ENCODE peak calls at places on chromosomes 12 and 14, in nine cellular contexts. K is cardiac muscle cell, M is fibroblast of lung, J is GM12865, L is fibroblast of pulmonary artery, N is AG04450, B is mesothelial cell of epicardium, P is cardiac fibroblast, A is WTC11. X is an unnamed sample.

GRCh38 chr12:62292761-62293446 is 32.7 kb downstream of the USP15 start:
- DNase-seq in N (no peak), L (no peak), J (no peak), K (no peak), M (no peak), B (no peak), P (peak), A (no peak), X (no peak)

GRCh38 chr14:32561520-32561919 is 232.4 kb downstream of the AKAP6 start:
- DNase-seq in K (peak), B (no peak), N (no peak), A (no peak), M (no peak), J (no peak), P (peak), L (peak), X (no peak)

GRCh38 chr12:32918890-32919791 is 22.6 kb upstream of the PKP2 start:
- DNase-seq in A (no peak), J (peak), M (peak), K (peak), P (peak), L (peak), N (no peak), B (no peak), X (no peak)

GRCh38 chr12:98572010-98572409 is 21.5 kb upstream of the SLC25A3 start:
- DNase-seq in J (no peak), K (peak), N (no peak), B (no peak), A (no peak), P (no peak), L (peak), M (no peak), X (no peak)

GRCh38 chr12:113735146-113735545 is 231.0 kb downstream of the RBM19 start:
- DNase-seq in B (no peak), N (no peak), J (no peak), K (no peak), L (no peak), P (no peak), M (no peak), A (no peak), X (no peak)

GRCh38 chr12:75783093-75783877 is 248.3 kb downstream of the PHLDA1 start:
- DNase-seq in B (no peak), L (no peak), K (no peak), N (no peak), A (no peak), M (peak), J (no peak), P (no peak), X (no peak)

GRCh38 chr12:112858776-112859175 is 48.0 kb upstream of the OAS1 start:
- DNase-seq in N (no peak), K (no peak), L (no peak), M (no peak), B (no peak), J (no peak), A (no peak), P (no peak), X (no peak)

GRCh38 chr12:6963741-6964446 is 6.6 kb downstream of the PHB2 start:
- DNase-seq in M (no peak), L (no peak), A (no peak), B (no peak), J (no peak), P (no peak), K (no peak), N (no peak), X (no peak)

GRCh38 chr12:3491938-3492867 is 1.2 kb downstream of the PRMT8 start:
- DNase-seq in P (peak), A (peak), L (peak), N (peak), J (peak), K (peak), B (peak), M (peak), X (no peak)

GRCh38 chr14:105364100-105364708 is 34.1 kb upstream of the TEX22 start:
- DNase-seq in B (no peak), J (no peak), N (peak), M (peak), K (no peak), P (peak), A (no peak), L (peak), X (no peak)

GRCh38 chr12:4256043-4256826 is 17.3 kb upstream of the CCND2 start:
- DNase-seq in L (no peak), J (no peak), P (no peak), N (no peak), K (no peak), B (no peak), A (no peak), M (no peak), X (no peak)

GRCh38 chr14:102479107-102479506 is 30.5 kb downstream of the ANKRD9 start:
- DNase-seq in M (no peak), J (no peak), B (no peak), P (no peak), A (no peak), K (no peak), N (no peak), L (no peak), X (no peak)

GRCh38 chr12:6958609-6959375 is 7.6 kb downstream of the PTPN6 start:
- DNase-seq in J (peak), L (no peak), K (no peak), M (no peak), A (no peak), B (no peak), N (no peak), P (no peak), X (peak)

GRCh38 chr12:56143870-56144269 is 8.5 kb upstream of the MYL6B start:
- DNase-seq in P (no peak), M (no peak), J (no peak), B (no peak), A (no peak), L (no peak), N (no peak), K (no peak), X (no peak)

GRCh38 chr12:131229426-131230339 is 276.0 kb downstream of the ADGRD1 start:
- DNase-seq in M (no peak), A (peak), N (no peak), P (no peak), K (peak), B (no peak), J (no peak), L (no peak), X (no peak)

DNA sequence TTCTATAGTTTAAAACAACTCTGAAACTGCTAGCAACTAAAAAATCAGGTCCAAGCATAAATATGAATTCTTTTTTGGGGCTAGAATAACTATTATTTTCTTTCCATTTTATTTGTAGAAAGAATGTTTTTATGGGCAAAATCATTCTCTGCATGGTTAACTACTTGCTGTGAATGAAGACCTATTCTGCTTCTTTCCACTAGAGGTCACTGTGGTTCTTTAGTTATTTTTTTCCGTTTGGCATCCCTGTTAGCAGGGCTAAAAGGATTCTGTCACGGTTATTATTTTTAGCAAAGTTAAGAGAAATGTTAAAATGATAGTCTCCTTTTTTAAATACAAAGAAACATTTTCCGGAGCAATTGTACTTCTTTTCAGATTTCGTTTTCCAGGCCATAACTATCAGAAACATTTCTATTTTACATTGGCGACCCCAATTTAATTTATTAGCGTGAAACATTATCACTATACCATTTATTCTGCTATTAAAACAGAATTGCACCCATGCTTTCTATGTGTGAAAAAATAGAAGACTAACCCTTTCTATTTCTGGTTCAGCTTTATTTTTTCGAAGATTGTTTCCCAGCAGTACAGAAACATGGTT is 404.8 kb downstream of the ATP23 start:
- DNase-seq in J (peak), B (no peak), A (no peak), L (peak), P (peak), K (peak), N (no peak), M (peak), X (no peak)
- TF ChIP-seq CTCF in J (peak), B (peak), A (peak), L (peak), P (peak), K (peak), N (peak), M (peak), X (peak)

DNA sequence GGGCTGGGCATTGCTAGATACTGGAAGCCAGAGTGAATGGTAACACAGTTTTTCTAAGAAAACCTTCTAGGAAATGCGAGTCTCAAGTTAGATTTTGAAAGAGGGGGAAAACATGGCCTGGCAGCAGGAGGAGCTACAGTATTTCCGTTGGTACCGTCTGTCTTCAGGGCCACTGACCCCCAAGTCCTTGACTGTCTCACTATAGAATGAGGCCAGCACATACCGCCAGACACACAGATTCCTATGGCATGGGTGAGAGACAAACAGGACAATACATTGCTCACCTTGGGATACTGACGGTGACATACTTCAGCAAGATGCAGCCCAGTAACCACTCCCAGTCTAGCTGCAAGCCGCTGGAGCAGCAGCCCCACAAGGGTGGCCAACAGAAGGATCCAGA is 21.7 kb downstream of the SLC11A2 start:
- DNase-seq in A (no peak), J (no peak), P (no peak), N (no peak), M (no peak), L (no peak), B (no peak), K (no peak), X (no peak)
- TF ChIP-seq CTCF in A (no peak), J (no peak), P (no peak), N (no peak), M (no peak), L (no peak), B (no peak), K (no peak), X (no peak)

GRCh38 chr12:30823140-30823669 is 68.5 kb upstream of the CAPRIN2 start:
- DNase-seq in K (peak), P (peak), N (no peak), M (no peak), J (peak), A (peak), B (no peak), L (no peak), X (peak)
- TF ChIP-seq CTCF in K (peak), P (peak), N (peak), M (no peak), J (peak), A (no peak), B (no peak), L (peak), X (peak)

DNA sequence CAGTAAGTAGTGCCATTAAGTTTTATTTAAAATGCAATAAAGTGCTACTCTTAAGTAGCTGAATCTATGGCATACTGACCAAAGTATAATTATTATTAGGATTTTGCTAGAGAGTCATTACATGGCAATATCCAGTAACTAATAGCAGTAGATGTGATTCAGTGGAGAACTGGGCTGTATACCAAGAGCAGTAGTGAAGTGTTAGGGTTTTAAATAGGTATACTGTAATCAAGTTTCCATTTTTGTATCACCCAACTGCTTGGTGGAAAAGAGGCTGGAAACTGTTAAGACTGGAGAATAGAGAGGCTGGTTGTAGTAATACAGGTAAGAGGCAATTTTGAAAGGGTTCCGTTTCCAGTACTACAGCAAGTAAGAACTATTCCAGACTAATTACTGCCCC is 13.3 kb upstream of the LLPH start:
- DNase-seq in J (no peak), N (no peak), M (no peak), L (no peak), B (no peak), A (no peak), P (no peak), K (no peak), X (no peak)
- TF ChIP-seq CTCF in J (no peak), N (no peak), M (no peak), L (no peak), B (no peak), A (no peak), P (no peak), K (no peak), X (no peak)

GRCh38 chr14:106879241-106879640 is 1352.9 kb downstream of the TMEM121 start:
- DNase-seq in P (peak), N (no peak), M (no peak), L (no peak), B (no peak), J (peak), A (no peak), K (no peak), X (peak)

GRCh38 chr14:106877527-106877926 is 1351.1 kb downstream of the TMEM121 start:
- DNase-seq in P (no peak), N (no peak), B (no peak), A (no peak), K (no peak), L (no peak), M (no peak), J (no peak), X (no peak)

GRCh38 chr14:106883218-106883692 is 1356.9 kb downstream of the TMEM121 start:
- DNase-seq in B (no peak), L (peak), P (peak), J (peak), A (no peak), M (no peak), N (no peak), K (no peak), X (peak)
- TF ChIP-seq CTCF in B (peak), L (peak), P (peak), J (peak), A (peak), M (no peak), N (no peak), K (peak), X (peak)